ENCODE peak calls at places on chromosomes 7 and 10, in nine cellular contexts. I is IMR-90, E is HCT116, R is A549, D is Peyer's patch, A is heart left ventricle, C is adrenal gland, P is GM12892, Z is stomach. K is an unnamed sample.
A peak's percentile ranks its signal among the peaks of the same experiment; 100 is the strongest.

GRCh38 chr7:138804618-138805017 is 6.6 kb upstream of the ATP6V0A4 start:
- DNase-seq in E (no peak), Z (no peak), C (no peak), A (no peak), D (no peak), R (no peak), P (no peak), I (no peak), K (no peak)

GRCh38 chr7:96670338-96671289 is 39.0 kb downstream of the SEM1 start:
- DNase-seq in A (no peak), E (no peak), R (no peak), Z (no peak), I (no peak), C (no peak), P (no peak), D (no peak), K (no peak)

GRCh38 chr10:48273741-48274140 is 755 bp downstream of the FRMPD2 start:
- DNase-seq in C (no peak), E (no peak), P (no peak), I (no peak), A (no peak), Z (no peak), R (no peak), D (no peak), K (no peak)

GRCh38 chr7:99083068-99083651 is 60.7 kb downstream of the SMURF1 start:
- DNase-seq in R (no peak), P (no peak), C (no peak), A (no peak), E (no peak), I (peak; percentile 26), D (no peak), Z (no peak), K (no peak)

GRCh38 chr7:12637328-12637727 is 50.1 kb upstream of the ARL4A start:
- DNase-seq in I (no peak), D (no peak), E (no peak), A (no peak), C (no peak), R (no peak), Z (no peak), P (no peak), K (no peak)

GRCh38 chr10:18308600-18308999 is 168.4 kb downstream of the CACNB2 start:
- DNase-seq in Z (no peak), C (no peak), I (no peak), D (no peak), A (peak; percentile 43), P (no peak), E (no peak), R (no peak), K (no peak)

GRCh38 chr10:109624939-109625338 is 298.4 kb downstream of the XPNPEP1 start:
- DNase-seq in Z (no peak), D (peak; percentile 50), E (no peak), I (no peak), P (no peak), C (no peak), R (no peak), A (no peak), K (no peak)

GRCh38 chr7:106377847-106378361 is 93.1 kb upstream of the NAMPT start:
- DNase-seq in I (no peak), C (no peak), Z (no peak), A (no peak), R (peak; percentile 95), D (no peak), P (no peak), E (no peak), K (no peak)

GRCh38 chr7:129006636-129007414 is 48.1 kb downstream of the TNPO3 start:
- DNase-seq in Z (no peak), I (peak; percentile 37), A (no peak), C (no peak), R (no peak), E (no peak), D (no peak), P (no peak), K (no peak)

GRCh38 chr7:150860291-150860977 is 8.1 kb downstream of the AOC1 start:
- DNase-seq in D (no peak), E (no peak), C (no peak), Z (no peak), R (no peak), P (no peak), A (no peak), I (no peak), K (no peak)

GRCh38 chr10:113022265-113022664 is 72.2 kb downstream of the TCF7L2 start:
- DNase-seq in E (no peak), C (no peak), R (no peak), Z (no peak), I (no peak), P (no peak), D (no peak), A (no peak), K (no peak)

GRCh38 chr7:151863386-151864079 is 13.4 kb downstream of the PRKAG2 start:
- DNase-seq in A (no peak), E (no peak), P (no peak), Z (no peak), D (no peak), C (no peak), I (no peak), R (peak; percentile 41), K (no peak)

GRCh38 chr7:101138149-101138870 is 11.4 kb downstream of the SERPINE1 start:
- DNase-seq in R (peak; percentile 96), D (peak; percentile 94), C (peak; percentile 95), I (peak; percentile 98), E (peak; percentile 97), Z (peak; percentile 79), A (peak; percentile 82), P (peak; percentile 46), K (peak; percentile 45)

GRCh38 chr10:110163841-110164240 is 43.6 kb upstream of the MXI1 start:
- DNase-seq in P (no peak), R (no peak), Z (no peak), A (no peak), D (no peak), I (no peak), E (no peak), C (no peak), K (no peak)

GRCh38 chr10:113129117-113129516 is 179.1 kb downstream of the TCF7L2 start:
- DNase-seq in P (no peak), R (no peak), D (no peak), Z (no peak), E (no peak), A (no peak), C (no peak), I (no peak), K (no peak)

GRCh38 chr7:31747553-31747952 is 60.5 kb downstream of the PPP1R17 start:
- DNase-seq in Z (no peak), P (no peak), I (no peak), E (no peak), R (peak; percentile 62), A (no peak), D (no peak), C (no peak), K (no peak)

GRCh38 chr7:44460325-44460724 is 30.1 kb downstream of the NUDCD3 start:
- DNase-seq in D (peak; percentile 76), I (no peak), R (no peak), Z (no peak), E (no peak), P (no peak), C (no peak), A (no peak), K (no peak)

GRCh38 chr7:18666107-18666728 is 170.7 kb downstream of the HDAC9 start:
- DNase-seq in P (peak; percentile 1), R (peak; percentile 72), I (peak; percentile 74), A (peak; percentile 79), C (peak; percentile 83), Z (peak; percentile 80), D (peak; percentile 90), E (peak; percentile 78), K (peak; percentile 55)

GRCh38 chr10:12828736-12829135 is 172.8 kb downstream of the CCDC3 start:
- DNase-seq in Z (no peak), P (no peak), I (no peak), A (no peak), E (no peak), R (no peak), D (no peak), C (no peak), K (no peak)

GRCh38 chr7:157528785-157529341 is 192.1 kb downstream of the DNAJB6 start:
- DNase-seq in Z (peak; percentile 15), P (no peak), C (no peak), E (no peak), R (no peak), A (no peak), I (no peak), D (peak; percentile 13), K (no peak)

GRCh38 chr7:20219062-20219445 is 1.9 kb upstream of the MACC1 start:
- DNase-seq in Z (no peak), E (no peak), C (no peak), R (no peak), P (no peak), D (peak; percentile 51), I (no peak), A (no peak), K (no peak)

GRCh38 chr10:111199587-111199986 is 122.8 kb downstream of the ADRA2A start:
- DNase-seq in P (no peak), E (no peak), Z (no peak), R (no peak), I (no peak), D (no peak), C (no peak), A (no peak), K (no peak)

GRCh38 chr10:47409866-47410256 is 25.8 kb upstream of the ZNF488 start:
- DNase-seq in C (no peak), I (no peak), R (no peak), P (no peak), E (no peak), D (no peak), Z (no peak), A (no peak), K (no peak)

GRCh38 chr7:112206238-112207105 is at the start of the genes DOCK4 and ZNF277:
- DNase-seq in E (peak; percentile 96), Z (peak; percentile 99), R (peak; percentile 99), P (peak; percentile 83), C (peak; percentile 99), D (peak; percentile 99), A (peak; percentile 99), I (peak; percentile 99), K (peak; percentile 77)
- TF ChIP-seq POLR2A in E (no peak), Z (peak; percentile 78), R (peak; percentile 69), P (peak; percentile 60), C (peak; percentile 92), D (peak; percentile 13), A (peak; percentile 60), I (peak; percentile 87), K (peak; percentile 47)

GRCh38 chr10:4931587-4931986 is 31.6 kb upstream of the AKR1C1 start:
- DNase-seq in C (no peak), I (no peak), D (no peak), P (no peak), E (no peak), A (no peak), R (no peak), Z (peak; percentile 87), K (no peak)
- TF ChIP-seq POLR2A in C (no peak), I (no peak), D (no peak), P (no peak), E (no peak), A (no peak), R (no peak), Z (no peak), K (no peak)

GRCh38 chr10:3775671-3776551 is 9.1 kb downstream of the KLF6 start:
- DNase-seq in A (no peak), P (no peak), D (peak; percentile 55), E (peak; percentile 55), Z (no peak), I (peak; percentile 67), C (no peak), R (peak; percentile 47), K (no peak)
- TF ChIP-seq POLR2A in A (no peak), P (peak; percentile 93), D (peak; percentile 10), E (no peak), Z (no peak), I (peak; percentile 11), C (no peak), R (no peak), K (no peak)

GRCh38 chr7:111561909-111562732 is at the start of gene IMMP2L:
- DNase-seq in I (peak; percentile 76), E (peak; percentile 77), A (peak; percentile 89), P (peak; percentile 67), Z (peak; percentile 91), R (peak; percentile 85), C (peak; percentile 91), D (peak; percentile 94), K (peak; percentile 78)
- TF ChIP-seq POLR2A in I (peak; percentile 69), E (peak; percentile 45), A (peak; percentile 51), P (peak; percentile 30), Z (no peak), R (peak; percentile 43), C (peak; percentile 70), D (peak; percentile 51), K (peak; percentile 58)